ENCODE peak calls at places on chromosomes 6 and 20, in six cellular contexts. H is cardiac muscle cell, Y is hepatocyte, A is pancreas, L is stomach, M is fibroblast of lung. C is an unnamed sample.

GRCh38 chr6:38489951-38490350 is 149.8 kb downstream of the BTBD9 start:
- DNase-seq in A (no peak), Y (no peak), L (no peak), H (peak), M (peak), C (no peak)

GRCh38 chr20:10201321-10201870 is 17.2 kb upstream of the SNAP25 start:
- DNase-seq in H (no peak), Y (no peak), A (no peak), M (peak), L (no peak), C (no peak)

GRCh38 chr20:51570755-51571469 is 28.4 kb upstream of the NFATC2 start:
- DNase-seq in M (no peak), L (no peak), H (peak), A (no peak), Y (no peak), C (no peak)

GRCh38 chr20:15734054-15734453 is 839.2 kb downstream of the KIF16B start:
- DNase-seq in L (no peak), Y (no peak), H (no peak), A (no peak), M (no peak), C (no peak)

GRCh38 chr6:109455161-109455501 is 441 bp downstream of the MICAL1 start:
- DNase-seq in L (no peak), H (no peak), Y (peak), M (no peak), A (no peak), C (no peak)

GRCh38 chr6:33171889-33172203 is 20.4 kb downstream of the COL11A2 start:
- DNase-seq in H (no peak), Y (no peak), L (no peak), A (no peak), M (no peak), C (no peak)

GRCh38 chr6:147037881-147038280 is 166.3 kb upstream of the STXBP5 start:
- DNase-seq in A (no peak), M (no peak), Y (no peak), L (no peak), H (no peak), C (no peak)

GRCh38 chr6:79868098-79868722 is 79.1 kb downstream of the ELOVL4 start:
- DNase-seq in A (no peak), Y (peak), H (peak), L (no peak), M (peak), C (peak)

GRCh38 chr20:38892091-38892981 is 33.9 kb upstream of the FAM83D start:
- DNase-seq in L (no peak), A (no peak), H (no peak), Y (no peak), M (no peak), C (no peak)

GRCh38 chr6:138028893-138029292 is 78.3 kb downstream of the PERP start:
- DNase-seq in H (no peak), A (no peak), M (no peak), Y (no peak), L (no peak), C (peak)

GRCh38 chr6:112296122-112296521 is 41.8 kb upstream of the LAMA4 start:
- DNase-seq in A (no peak), H (peak), L (no peak), Y (peak), M (peak), C (peak)

GRCh38 chr6:125197795-125198269 is 44.3 kb downstream of the TPD52L1 start:
- DNase-seq in A (peak), Y (peak), L (peak), H (peak), M (peak), C (peak)

GRCh38 chr6:113281014-113281810 is 575.9 kb upstream of the MARCKS start:
- DNase-seq in H (peak), M (peak), A (no peak), Y (no peak), L (no peak), C (no peak)

GRCh38 chr6:1222426-1223311 is 89.2 kb upstream of the FOXQ1 start:
- DNase-seq in M (no peak), L (no peak), A (no peak), Y (no peak), H (no peak), C (no peak)

GRCh38 chr6:135334169-135334568 is 153.1 kb downstream of the MYB start:
- DNase-seq in Y (no peak), H (peak), A (no peak), M (peak), L (no peak), C (no peak)

GRCh38 chr6:149483302-149483701 is 1.5 kb downstream of the ZC3H12D start:
- DNase-seq in M (no peak), L (no peak), Y (no peak), H (no peak), A (no peak), C (no peak)

GRCh38 chr6:12718025-12718424 is 1.5 kb downstream of the PHACTR1 start:
- DNase-seq in L (no peak), M (peak), Y (peak), H (peak), A (no peak), C (peak)

GRCh38 chr20:45036044-45036755 is 64.7 kb downstream of the KCNS1 start:
- DNase-seq in Y (no peak), L (no peak), A (no peak), H (peak), M (peak), C (peak)
- H3K27ac ChIP-seq in Y (no peak), L (no peak), A (no peak), H (no peak), M (no peak), C (peak)

DNA sequence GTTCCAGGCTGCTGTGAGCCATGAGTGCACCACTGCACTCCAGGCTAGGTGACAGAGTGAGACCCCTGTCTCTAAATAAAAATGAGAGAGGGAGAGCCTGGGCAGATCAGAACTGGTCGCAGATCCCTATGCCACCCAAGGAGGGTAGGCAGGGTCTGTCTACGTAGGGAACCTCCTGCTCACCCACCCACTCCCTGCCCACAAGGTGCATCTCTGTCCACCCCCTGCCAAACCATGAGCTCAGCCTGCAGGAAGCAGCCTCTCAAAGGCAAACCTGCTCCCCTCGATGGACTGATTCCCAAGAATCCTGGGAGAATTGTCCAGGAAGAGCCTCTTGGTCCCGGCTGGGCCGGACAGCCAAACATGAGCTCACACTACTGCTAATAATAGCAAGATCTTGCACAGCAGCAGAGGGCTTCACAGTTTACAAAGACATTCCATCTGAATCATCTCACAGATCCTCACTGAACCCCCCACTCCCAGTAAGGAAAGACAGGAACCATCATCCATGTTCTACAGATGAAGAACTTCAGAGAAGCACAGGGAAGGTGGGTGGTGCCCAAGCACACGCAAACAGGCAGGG is 27.8 kb upstream of the TLDC2 start:
- DNase-seq in H (peak), A (no peak), M (peak), Y (peak), L (no peak), C (no peak)
- H3K27ac ChIP-seq in H (peak), A (no peak), M (peak), Y (peak), L (peak), C (no peak)

GRCh38 chr6:169240591-169241390 is 12.9 kb downstream of the THBS2 start:
- DNase-seq in L (no peak), A (no peak), M (peak), Y (no peak), H (no peak), C (peak)
- H3K27ac ChIP-seq in L (no peak), A (no peak), M (no peak), Y (no peak), H (no peak), C (peak)

GRCh38 chr6:43475506-43475905 is 1.9 kb upstream of the TJAP1 start:
- DNase-seq in Y (no peak), M (no peak), L (no peak), H (no peak), A (no peak), C (no peak)

GRCh38 chr6:43481075-43481474 is 3.7 kb downstream of the TJAP1 start:
- DNase-seq in L (no peak), Y (no peak), A (no peak), H (no peak), M (no peak), C (peak)

GRCh38 chr6:43478008-43478372 is 620 bp downstream of the TJAP1 start:
- DNase-seq in H (no peak), A (no peak), L (no peak), Y (no peak), M (no peak), C (no peak)

GRCh38 chr6:43476744-43477143 is 626 bp upstream of the TJAP1 start:
- DNase-seq in A (no peak), Y (no peak), M (no peak), H (no peak), L (no peak), C (no peak)

GRCh38 chr6:43477235-43478007 is at the start of gene TJAP1:
- DNase-seq in H (peak), L (peak), Y (peak), M (peak), A (peak), C (peak)
- H3K27ac ChIP-seq in H (peak), L (peak), Y (peak), M (peak), A (peak), C (peak)